ENCODE peak calls at places on chromosome 11, in ten cellular contexts. H, I, W, K, J, E, G, S, N and F are unnamed samples.

GRCh38 chr11:7538466-7539454 is 25.0 kb downstream of the PPFIBP2 start:
- DNase-seq in H (no peak), I (no peak), W (no peak), K (no peak), J (no peak), E (no peak), G (no peak), S (no peak), N (no peak), F (no peak)

GRCh38 chr11:36389811-36390210 is 93.7 kb downstream of the PRR5L start:
- DNase-seq in H (no peak), I (no peak), W (peak; percentile 18), K (no peak), J (no peak), E (no peak), G (no peak), S (no peak), N (no peak), F (no peak)

GRCh38 chr11:13868710-13869403 is 93.7 kb upstream of the SPON1 start:
- DNase-seq in H (no peak), I (no peak), W (peak; percentile 12), K (peak; percentile 34), J (no peak), E (no peak), G (no peak), S (no peak), N (no peak), F (no peak)

GRCh38 chr11:65573391-65574146 is 1.2 kb downstream of the FAM89B start:
- DNase-seq in H (no peak), I (no peak), W (no peak), K (no peak), J (no peak), E (no peak), G (no peak), S (no peak), N (no peak), F (no peak)

GRCh38 chr11:8567597-8568198 is 26.3 kb downstream of the STK33 start:
- DNase-seq in H (no peak), I (no peak), W (peak; percentile 30), K (no peak), J (no peak), E (no peak), G (no peak), S (no peak), N (no peak), F (no peak)

GRCh38 chr11:3105791-3106735 is 48.8 kb upstream of the CARS1 start:
- DNase-seq in H (no peak), I (no peak), W (no peak), K (no peak), J (no peak), E (no peak), G (no peak), S (no peak), N (peak; percentile 9), F (no peak)

GRCh38 chr11:26121466-26121865 is 210.5 kb upstream of the ANO3 start:
- DNase-seq in H (no peak), I (no peak), W (no peak), K (no peak), J (no peak), E (no peak), G (no peak), S (no peak), N (no peak), F (no peak)

GRCh38 chr11:33716236-33716635 is 15.6 kb upstream of the C11orf91 start:
- DNase-seq in H (no peak), I (no peak), W (peak; percentile 54), K (no peak), J (no peak), E (no peak), G (no peak), S (no peak), N (no peak), F (no peak)

GRCh38 chr11:135033545-135033944 is 621.5 kb upstream of the B3GAT1 start:
- DNase-seq in H (peak; percentile 37), I (no peak), W (no peak), K (no peak), J (no peak), E (no peak), G (peak; percentile 13), S (peak; percentile 20), N (no peak), F (peak; percentile 50)

GRCh38 chr11:34926101-34926830 is 9.8 kb downstream of the PDHX start:
- DNase-seq in H (no peak), I (peak; percentile 2), W (peak; percentile 66), K (no peak), J (peak; percentile 16), E (no peak), G (no peak), S (peak; percentile 24), N (no peak), F (no peak)

GRCh38 chr11:123473941-123474668 is 44.0 kb downstream of the GRAMD1B start:
- DNase-seq in H (no peak), I (no peak), W (peak; percentile 87), K (no peak), J (peak; percentile 91), E (no peak), G (no peak), S (peak; percentile 81), N (no peak), F (no peak)

GRCh38 chr11:64675417-64676252 is 47.4 kb downstream of the NRXN2 start:
- DNase-seq in H (no peak), I (peak; percentile 63), W (peak; percentile 82), K (no peak), J (peak; percentile 62), E (peak; percentile 50), G (peak; percentile 41), S (peak; percentile 94), N (no peak), F (peak; percentile 27)

GRCh38 chr11:62324738-62325556 is 12.3 kb upstream of the ASRGL1 start:
- DNase-seq in H (no peak), I (no peak), W (peak; percentile 33), K (peak; percentile 8), J (no peak), E (no peak), G (peak; percentile 16), S (peak; percentile 27), N (peak; percentile 41), F (peak; percentile 68)

GRCh38 chr11:26677566-26677965 is 44.3 kb downstream of the SLC5A12 start:
- DNase-seq in H (no peak), I (no peak), W (no peak), K (no peak), J (no peak), E (no peak), G (no peak), S (no peak), N (no peak), F (no peak)